ENCODE peak calls at places on chromosomes 7 and 10, in eight cellular contexts. S is PC-3, G is A673, J is upper lobe of right lung, I is transverse colon, Q is ovary, W is HFFc6, A is endothelial cell. D is an unnamed sample.
A peak's percentile ranks its signal among the peaks of the same experiment; 100 is the strongest.

GRCh38 chr7:27108390-27109127 is 6.1 kb upstream of the HOXA2 start:
- DNase-seq in S (peak; percentile 22), G (no peak), J (no peak), I (peak; percentile 63), Q (no peak), W (no peak), A (peak; percentile 65), D (no peak)

GRCh38 chr10:89588671-89589070 is 53.3 kb upstream of the SLC16A12 start:
- DNase-seq in S (no peak), G (no peak), J (no peak), I (no peak), Q (no peak), W (no peak), A (no peak), D (no peak)

GRCh38 chr10:46096909-46097575 is 51.0 kb upstream of the MSMB start:
- DNase-seq in S (no peak), G (peak; percentile 16), J (no peak), I (no peak), Q (no peak), W (no peak), A (no peak), D (no peak)

GRCh38 chr7:102973096-102973802 is 60.4 kb downstream of the LRRC17 start:
- DNase-seq in S (no peak), G (no peak), J (no peak), I (no peak), Q (no peak), W (no peak), A (no peak), D (no peak)

GRCh38 chr7:71303566-71303965 is 171.6 kb downstream of the GALNT17 start:
- DNase-seq in S (no peak), G (no peak), J (no peak), I (no peak), Q (no peak), W (peak; percentile 0), A (no peak), D (no peak)

GRCh38 chr10:124500767-124501166 is 39.1 kb downstream of the LHPP start:
- DNase-seq in S (no peak), G (no peak), J (no peak), I (no peak), Q (no peak), W (no peak), A (no peak), D (no peak)

GRCh38 chr7:68676789-68677535 is 921.3 kb upstream of the AUTS2 start:
- DNase-seq in S (no peak), G (peak; percentile 84), J (no peak), I (no peak), Q (no peak), W (no peak), A (no peak), D (no peak)

GRCh38 chr10:101814466-101815041 is 3.7 kb downstream of the OGA start:
- DNase-seq in S (no peak), G (no peak), J (peak; percentile 29), I (no peak), Q (no peak), W (no peak), A (no peak), D (peak; percentile 68)

GRCh38 chr7:109890622-109891021 is 1200.3 kb upstream of the LRRN3 start:
- DNase-seq in S (no peak), G (no peak), J (no peak), I (no peak), Q (no peak), W (no peak), A (no peak), D (no peak)

GRCh38 chr10:122663516-122664130 is 36.0 kb downstream of the C10orf120 start:
- DNase-seq in S (no peak), G (no peak), J (no peak), I (no peak), Q (no peak), W (no peak), A (no peak), D (no peak)

GRCh38 chr7:136925049-136925448 is 56.6 kb downstream of the CHRM2 start:
- DNase-seq in S (no peak), G (no peak), J (no peak), I (no peak), Q (no peak), W (no peak), A (no peak), D (no peak)

GRCh38 chr7:70620333-70621055 is 511.4 kb upstream of the GALNT17 start:
- DNase-seq in S (no peak), G (no peak), J (no peak), I (no peak), Q (no peak), W (no peak), A (no peak), D (no peak)

GRCh38 chr7:123665157-123665556 is 9.5 kb downstream of the LMOD2 start:
- DNase-seq in S (peak; percentile 56), G (peak; percentile 29), J (no peak), I (no peak), Q (no peak), W (no peak), A (no peak), D (no peak)

GRCh38 chr7:1055084-1055450 is 10.7 kb downstream of the GPR146 start:
- DNase-seq in S (no peak), G (peak; percentile 92), J (peak; percentile 90), I (peak; percentile 51), Q (peak; percentile 93), W (no peak), A (no peak), D (no peak)

GRCh38 chr10:22491480-22491879 is 146.2 kb downstream of the SPAG6 start:
- DNase-seq in S (no peak), G (no peak), J (no peak), I (no peak), Q (no peak), W (no peak), A (no peak), D (no peak)

GRCh38 chr10:7314068-7314646 is 96.7 kb downstream of the SFMBT2 start:
- DNase-seq in S (no peak), G (no peak), J (no peak), I (no peak), Q (no peak), W (no peak), A (no peak), D (no peak)

GRCh38 chr10:113576853-113577252 is 24.0 kb downstream of the HABP2 start:
- DNase-seq in S (peak; percentile 39), G (peak; percentile 39), J (no peak), I (no peak), Q (no peak), W (peak; percentile 8), A (peak; percentile 60), D (no peak)

GRCh38 chr7:5296627-5297226 is 14.0 kb downstream of the SLC29A4 start:
- DNase-seq in S (peak; percentile 48), G (peak; percentile 58), J (no peak), I (no peak), Q (no peak), W (no peak), A (peak; percentile 79), D (peak; percentile 87)

GRCh38 chr10:7159517-7159916 is 251.3 kb downstream of the SFMBT2 start:
- DNase-seq in S (no peak), G (no peak), J (no peak), I (no peak), Q (no peak), W (no peak), A (no peak), D (no peak)

GRCh38 chr10:78348416-78349164 is 314.9 kb downstream of the RPS24 start:
- DNase-seq in S (peak; percentile 57), G (no peak), J (peak; percentile 6), I (no peak), Q (peak; percentile 7), W (no peak), A (no peak), D (no peak)
- TF ChIP-seq CTCF in S (no peak), G (no peak), J (no peak), I (no peak), Q (no peak), W (no peak), A (no peak), D (no peak)

GRCh38 chr7:29563590-29564454 is at the start of gene PRR15:
- DNase-seq in S (peak; percentile 86), G (peak; percentile 27), J (no peak), I (peak; percentile 91), Q (peak; percentile 66), W (no peak), A (peak; percentile 56), D (peak; percentile 38)

GRCh38 chr7:29565634-29565981 is 2.0 kb downstream of the PRR15 start:
- DNase-seq in S (no peak), G (no peak), J (no peak), I (no peak), Q (no peak), W (no peak), A (no peak), D (no peak)

GRCh38 chr7:29565186-29565540 is 1.5 kb downstream of the PRR15 start:
- DNase-seq in S (no peak), G (peak; percentile 26), J (no peak), I (no peak), Q (no peak), W (no peak), A (no peak), D (no peak)

GRCh38 chr7:29565982-29566746 is 2.5 kb downstream of the PRR15 start:
- DNase-seq in S (no peak), G (peak; percentile 21), J (peak; percentile 75), I (peak; percentile 42), Q (peak; percentile 73), W (no peak), A (peak; percentile 24), D (no peak)

DNA sequence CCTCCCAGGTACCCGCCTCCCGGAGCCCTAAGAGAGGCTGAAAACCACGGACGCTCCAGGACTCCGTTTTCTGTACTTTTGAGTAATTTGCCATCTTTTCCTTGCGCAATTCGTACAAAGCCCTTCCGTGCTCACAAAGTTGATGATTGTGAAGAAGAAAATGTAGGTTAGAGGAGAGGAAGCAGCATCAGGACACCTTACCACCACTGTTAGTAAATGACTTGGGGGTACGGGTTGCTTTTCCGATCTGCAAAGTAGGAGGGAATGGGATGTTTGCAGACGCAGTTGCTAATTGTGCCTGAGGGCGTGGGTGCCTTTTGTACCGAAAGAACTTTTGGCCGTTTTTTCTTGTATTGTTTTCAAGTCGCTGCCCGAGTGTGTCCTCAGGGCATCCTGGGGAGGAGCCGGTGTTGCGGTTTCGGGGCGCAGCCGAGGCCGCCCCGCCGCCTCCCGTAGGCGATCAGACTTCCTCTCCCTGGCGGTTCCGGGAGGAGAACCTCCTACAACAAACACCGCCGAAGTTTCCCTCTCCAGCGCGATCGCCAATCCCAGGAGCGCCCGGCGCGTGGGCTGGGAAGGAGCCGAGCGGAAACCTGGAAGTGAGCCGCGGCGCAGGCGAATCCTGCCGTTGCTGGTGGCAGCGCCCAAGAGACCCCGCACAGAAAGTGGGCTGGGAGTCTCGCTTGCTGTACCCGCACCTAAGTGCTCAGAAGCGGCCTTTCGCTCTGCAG is 985 bp downstream of the PRR15 start:
- DNase-seq in S (peak; percentile 92), G (peak; percentile 64), J (peak; percentile 85), I (peak; percentile 73), Q (peak; percentile 84), W (peak; percentile 61), A (peak; percentile 72), D (peak; percentile 46)
- TF ChIP-seq CTCF in S (no peak), G (no peak), J (no peak), I (peak; percentile 8), Q (no peak), W (no peak), A (no peak), D (no peak)

GRCh38 chr10:20662742-20663141 is 234.4 kb downstream of the NEBL start:
- DNase-seq in S (no peak), G (no peak), J (no peak), I (no peak), Q (no peak), W (no peak), A (no peak), D (no peak)
- TF ChIP-seq CTCF in S (no peak), G (no peak), J (no peak), I (no peak), Q (no peak), W (no peak), A (no peak), D (no peak)

GRCh38 chr10:117710181-117710798 is 167.7 kb downstream of the EMX2 start:
- DNase-seq in S (no peak), G (no peak), J (no peak), I (no peak), Q (no peak), W (no peak), A (no peak), D (no peak)
- TF ChIP-seq CTCF in S (peak; percentile 47), G (peak; percentile 49), J (no peak), I (no peak), Q (no peak), W (no peak), A (no peak), D (no peak)

D was measured in GM13976.